ENCODE peak calls at places on chromosomes 13 and 19, in six cellular contexts. One of them, this sample, is unnamed.

GRCh38 chr13:22690756-22691155 is 490.0 kb upstream of the SGCG start:
- DNase-seq in left lung: no peak
- DNase-seq in heart right ventricle: no peak
- DNase-seq in GM13976: no peak
- DNase-seq in testis: no peak
- DNase-seq in GM13977: no peak
- DNase-seq in this sample: no peak

GRCh38 chr19:45130888-45131615 is 29.7 kb downstream of the NKPD1 start:
- DNase-seq in GM13977: no peak
- DNase-seq in GM13976: no peak
- DNase-seq in heart right ventricle: no peak
- DNase-seq in testis: peak
- DNase-seq in left lung: no peak
- DNase-seq in this sample: no peak

GRCh38 chr19:48681127-48681470 is 8.3 kb upstream of the NTN5 start:
- DNase-seq in testis: peak
- DNase-seq in GM13977: peak
- DNase-seq in heart right ventricle: no peak
- DNase-seq in left lung: no peak
- DNase-seq in GM13976: peak
- DNase-seq in this sample: peak

GRCh38 chr13:26037302-26037701 is 14.5 kb downstream of the SHISA2 start:
- DNase-seq in GM13977: no peak
- DNase-seq in heart right ventricle: no peak
- DNase-seq in testis: peak
- DNase-seq in left lung: no peak
- DNase-seq in GM13976: no peak
- DNase-seq in this sample: no peak

GRCh38 chr13:51998723-51999471 is 12.4 kb downstream of the ATP7B start:
- DNase-seq in heart right ventricle: no peak
- DNase-seq in GM13976: no peak
- DNase-seq in testis: no peak
- DNase-seq in left lung: no peak
- DNase-seq in GM13977: no peak
- DNase-seq in this sample: no peak

GRCh38 chr13:90239130-90239529 is 1108.4 kb upstream of the MIR17HG start:
- DNase-seq in left lung: no peak
- DNase-seq in heart right ventricle: no peak
- DNase-seq in GM13977: no peak
- DNase-seq in testis: no peak
- DNase-seq in GM13976: no peak
- DNase-seq in this sample: no peak

GRCh38 chr13:25473864-25474263 is 102.1 kb downstream of the ATP8A2 start:
- DNase-seq in GM13977: no peak
- DNase-seq in GM13976: no peak
- DNase-seq in heart right ventricle: no peak
- DNase-seq in left lung: no peak
- DNase-seq in testis: no peak
- DNase-seq in this sample: no peak

GRCh38 chr19:16335226-16335625 is 10.6 kb downstream of the KLF2 start:
- DNase-seq in heart right ventricle: no peak
- DNase-seq in left lung: no peak
- DNase-seq in GM13976: no peak
- DNase-seq in GM13977: no peak
- DNase-seq in testis: no peak
- DNase-seq in this sample: no peak

GRCh38 chr13:39281539-39282150 is 243.4 kb downstream of the NHLRC3 start:
- DNase-seq in left lung: no peak
- DNase-seq in GM13976: no peak
- DNase-seq in testis: no peak
- DNase-seq in heart right ventricle: no peak
- DNase-seq in GM13977: no peak
- DNase-seq in this sample: no peak

GRCh38 chr19:44758596-44758995 is 10.1 kb downstream of the BCL3 start:
- DNase-seq in GM13977: no peak
- DNase-seq in testis: no peak
- DNase-seq in left lung: no peak
- DNase-seq in GM13976: no peak
- DNase-seq in heart right ventricle: peak
- DNase-seq in this sample: no peak

GRCh38 chr19:53998223-53998622 is 6.8 kb downstream of the CACNG6 start:
- DNase-seq in GM13976: no peak
- DNase-seq in heart right ventricle: no peak
- DNase-seq in left lung: no peak
- DNase-seq in GM13977: no peak
- DNase-seq in testis: no peak
- DNase-seq in this sample: no peak

GRCh38 chr13:41502676-41503075 is 45.3 kb downstream of the RGCC start:
- DNase-seq in testis: no peak
- DNase-seq in heart right ventricle: no peak
- DNase-seq in left lung: no peak
- DNase-seq in GM13976: no peak
- DNase-seq in GM13977: peak
- DNase-seq in this sample: peak

GRCh38 chr19:13303381-13304129 is 153.3 kb downstream of the IER2 start:
- DNase-seq in testis: no peak
- DNase-seq in left lung: no peak
- DNase-seq in GM13977: no peak
- DNase-seq in GM13976: no peak
- DNase-seq in heart right ventricle: no peak
- DNase-seq in this sample: no peak

GRCh38 chr19:48628486-48629296 is 8.5 kb downstream of the DBP start:
- DNase-seq in heart right ventricle: no peak
- DNase-seq in GM13977: no peak
- DNase-seq in GM13976: no peak
- DNase-seq in testis: no peak
- DNase-seq in left lung: no peak
- DNase-seq in this sample: no peak

GRCh38 chr19:16143399-16144215 is at the start of gene HSH2D:
- DNase-seq in GM13977: peak
- DNase-seq in heart right ventricle: no peak
- DNase-seq in left lung: peak
- DNase-seq in testis: no peak
- DNase-seq in GM13976: peak
- DNase-seq in this sample: peak

GRCh38 chr19:12606796-12607195 is 3.8 kb downstream of the ZNF490 start:
- DNase-seq in testis: no peak
- DNase-seq in left lung: no peak
- DNase-seq in GM13977: no peak
- DNase-seq in heart right ventricle: no peak
- DNase-seq in GM13976: no peak
- DNase-seq in this sample: no peak

GRCh38 chr19:32464279-32464678 is 58.7 kb downstream of the DPY19L3 start:
- DNase-seq in left lung: no peak
- DNase-seq in GM13976: no peak
- DNase-seq in GM13977: no peak
- DNase-seq in heart right ventricle: no peak
- DNase-seq in testis: no peak
- DNase-seq in this sample: no peak
- TF ChIP-seq CTCF in left lung: no peak
- TF ChIP-seq CTCF in GM13976: no peak
- TF ChIP-seq CTCF in GM13977: peak
- TF ChIP-seq CTCF in heart right ventricle: no peak
- TF ChIP-seq CTCF in testis: no peak
- TF ChIP-seq CTCF in this sample: no peak

GRCh38 chr13:46317120-46317519 is 69.9 kb downstream of the RUBCNL start:
- DNase-seq in testis: no peak
- DNase-seq in heart right ventricle: no peak
- DNase-seq in GM13976: no peak
- DNase-seq in left lung: no peak
- DNase-seq in GM13977: no peak
- DNase-seq in this sample: no peak
- TF ChIP-seq CTCF in testis: no peak
- TF ChIP-seq CTCF in heart right ventricle: no peak
- TF ChIP-seq CTCF in GM13976: no peak
- TF ChIP-seq CTCF in left lung: no peak
- TF ChIP-seq CTCF in GM13977: no peak
- TF ChIP-seq CTCF in this sample: no peak

GRCh38 chr19:41746593-41747227 is 8.6 kb upstream of the CEACAM6 start:
- DNase-seq in GM13976: peak
- DNase-seq in testis: peak
- DNase-seq in left lung: no peak
- DNase-seq in heart right ventricle: peak
- DNase-seq in GM13977: peak
- DNase-seq in this sample: peak
- TF ChIP-seq CTCF in GM13976: peak
- TF ChIP-seq CTCF in testis: no peak
- TF ChIP-seq CTCF in left lung: peak
- TF ChIP-seq CTCF in heart right ventricle: no peak
- TF ChIP-seq CTCF in GM13977: peak
- TF ChIP-seq CTCF in this sample: peak

GRCh38 chr13:98397221-98397620 is 179.7 kb downstream of the STK24 start:
- DNase-seq in GM13977: no peak
- DNase-seq in left lung: no peak
- DNase-seq in testis: no peak
- DNase-seq in heart right ventricle: no peak
- DNase-seq in GM13976: no peak
- DNase-seq in this sample: no peak
- TF ChIP-seq CTCF in GM13977: no peak
- TF ChIP-seq CTCF in left lung: no peak
- TF ChIP-seq CTCF in testis: no peak
- TF ChIP-seq CTCF in heart right ventricle: no peak
- TF ChIP-seq CTCF in GM13976: no peak
- TF ChIP-seq CTCF in this sample: no peak

GRCh38 chr13:66994097-66994496 is 236.0 kb downstream of the PCDH9 start:
- DNase-seq in GM13977: no peak
- DNase-seq in left lung: peak
- DNase-seq in heart right ventricle: peak
- DNase-seq in testis: peak
- DNase-seq in GM13976: peak
- DNase-seq in this sample: peak
- TF ChIP-seq CTCF in GM13977: peak
- TF ChIP-seq CTCF in left lung: peak
- TF ChIP-seq CTCF in heart right ventricle: peak
- TF ChIP-seq CTCF in testis: no peak
- TF ChIP-seq CTCF in GM13976: peak
- TF ChIP-seq CTCF in this sample: peak

GRCh38 chr19:34851277-34851804 is 75.4 kb upstream of the ZNF30 start:
- DNase-seq in left lung: no peak
- DNase-seq in heart right ventricle: no peak
- DNase-seq in GM13977: no peak
- DNase-seq in GM13976: no peak
- DNase-seq in testis: no peak
- DNase-seq in this sample: no peak
- TF ChIP-seq CTCF in left lung: no peak
- TF ChIP-seq CTCF in heart right ventricle: no peak
- TF ChIP-seq CTCF in GM13977: no peak
- TF ChIP-seq CTCF in GM13976: no peak
- TF ChIP-seq CTCF in testis: no peak
- TF ChIP-seq CTCF in this sample: no peak